ENCODE peak calls at places on chromosomes 1 and 21, in five cellular contexts. X, R, N, Y and S are unnamed samples.

GRCh38 chr1:197614916-197615692 is 160.2 kb downstream of the DENND1B start:
- DNase-seq in X (no peak), R (no peak), N (peak; percentile 24), Y (peak; percentile 48), S (peak; percentile 47)

GRCh38 chr1:228933753-228934152 is 198.5 kb downstream of the RHOU start:
- DNase-seq in X (no peak), R (no peak), N (no peak), Y (no peak), S (no peak)

GRCh38 chr1:152501704-152502103 is 8.9 kb upstream of the LCE5A start:
- DNase-seq in X (no peak), R (no peak), N (no peak), Y (no peak), S (no peak)

GRCh38 chr1:6762060-6762459 is 23.2 kb upstream of the CAMTA1 start:
- DNase-seq in X (no peak), R (no peak), N (no peak), Y (no peak), S (no peak)

GRCh38 chr1:204997616-204998015 is 45.4 kb upstream of the CNTN2 start:
- DNase-seq in X (no peak), R (no peak), N (no peak), Y (no peak), S (no peak)

GRCh38 chr1:175221548-175222175 is 29.1 kb upstream of the KIAA0040 start:
- DNase-seq in X (no peak), R (no peak), N (no peak), Y (no peak), S (no peak)

GRCh38 chr1:205313681-205314308 is 7.8 kb downstream of the NUAK2 start:
- DNase-seq in X (peak; percentile 57), R (peak; percentile 21), N (peak; percentile 80), Y (peak; percentile 80), S (no peak)

GRCh38 chr1:21200767-21201166 is 24.1 kb upstream of the EIF4G3 start:
- DNase-seq in X (no peak), R (no peak), N (no peak), Y (peak; percentile 28), S (peak; percentile 39)

GRCh38 chr1:234928642-234929041 is 200.0 kb downstream of the TOMM20 start:
- DNase-seq in X (no peak), R (no peak), N (no peak), Y (no peak), S (no peak)

GRCh38 chr1:179141592-179142244 is 59.8 kb downstream of the TOR3A start:
- DNase-seq in X (no peak), R (no peak), N (no peak), Y (peak; percentile 85), S (peak; percentile 51)

GRCh38 chr1:70847013-70847412 is 200.6 kb downstream of the PTGER3 start:
- DNase-seq in X (no peak), R (no peak), N (no peak), Y (no peak), S (no peak)

GRCh38 chr1:223702735-223703667 is 9.3 kb upstream of the CAPN2 start:
- DNase-seq in X (no peak), R (no peak), N (no peak), Y (peak; percentile 58), S (peak; percentile 62)

GRCh38 chr21:25518491-25518911 is 88.8 kb downstream of the MRPL39 start:
- DNase-seq in X (no peak), R (no peak), N (no peak), Y (no peak), S (peak; percentile 48)

GRCh38 chr1:167856711-167857418 is 57.1 kb downstream of the ADCY10 start:
- DNase-seq in X (no peak), R (no peak), N (no peak), Y (no peak), S (no peak)

GRCh38 chr1:202858789-202859414 is 30.0 kb downstream of the RABIF start:
- DNase-seq in X (no peak), R (no peak), N (no peak), Y (no peak), S (peak; percentile 17)

GRCh38 chr1:158830904-158831507 is at the start of gene MNDA:
- DNase-seq in X (no peak), R (no peak), N (peak; percentile 82), Y (no peak), S (no peak)

GRCh38 chr1:4699724-4700301 is 45.4 kb downstream of the AJAP1 start:
- DNase-seq in X (no peak), R (no peak), N (peak; percentile 51), Y (peak; percentile 59), S (no peak)

GRCh38 chr21:38875694-38876492 is 70.2 kb downstream of the ETS2 start:
- DNase-seq in X (no peak), R (no peak), N (no peak), Y (peak; percentile 56), S (peak; percentile 48)